ENCODE peak calls at places on chromosomes 6 and 20, in six cellular contexts. K is ovary, G is uterus, A is PC-3, L is islet precursor cell, Z is GM23248. T is an unnamed sample.
A peak's percentile ranks its signal among the peaks of the same experiment; 100 is the strongest.

GRCh38 chr6:51120016-51120415 is 301.3 kb downstream of the TFAP2B start:
- DNase-seq in K (no peak), G (no peak), A (peak; percentile 66), L (no peak), Z (no peak), T (no peak)

GRCh38 chr6:13262302-13263006 is 65.9 kb downstream of the TBC1D7 start:
- DNase-seq in K (no peak), G (no peak), A (no peak), L (no peak), Z (peak; percentile 8), T (no peak)

GRCh38 chr6:125182237-125183018 is 28.9 kb downstream of the TPD52L1 start:
- DNase-seq in K (no peak), G (no peak), A (no peak), L (no peak), Z (no peak), T (no peak)

GRCh38 chr20:59421089-59421488 is 120.7 kb downstream of the EDN3 start:
- DNase-seq in K (no peak), G (no peak), A (no peak), L (no peak), Z (no peak), T (no peak)

GRCh38 chr6:30820196-30820595 is 64.1 kb upstream of the DDR1 start:
- DNase-seq in K (no peak), G (no peak), A (peak; percentile 95), L (peak; percentile 83), Z (peak; percentile 88), T (peak; percentile 81)

GRCh38 chr6:448296-449056 is 56.9 kb downstream of the IRF4 start:
- DNase-seq in K (no peak), G (no peak), A (no peak), L (peak; percentile 26), Z (no peak), T (no peak)

GRCh38 chr6:78910611-78911134 is 43.3 kb downstream of the IRAK1BP1 start:
- DNase-seq in K (no peak), G (no peak), A (no peak), L (peak; percentile 63), Z (peak; percentile 59), T (peak; percentile 77)

GRCh38 chr20:53698321-53698978 is 104.8 kb upstream of the ZNF217 start:
- DNase-seq in K (no peak), G (no peak), A (no peak), L (no peak), Z (no peak), T (no peak)

GRCh38 chr20:62068997-62069396 is 3.3 kb upstream of the TAF4 start:
- DNase-seq in K (no peak), G (no peak), A (peak; percentile 30), L (no peak), Z (peak; percentile 16), T (no peak)

GRCh38 chr6:168091381-168092264 is 12.6 kb upstream of the FRMD1 start:
- DNase-seq in K (no peak), G (no peak), A (no peak), L (no peak), Z (no peak), T (peak; percentile 68)

GRCh38 chr6:8825726-8826125 is 390.4 kb upstream of the SLC35B3 start:
- DNase-seq in K (no peak), G (no peak), A (no peak), L (no peak), Z (no peak), T (no peak)

T was measured in aorta.